ENCODE peak calls at places on chromosome 20, in nine cellular contexts. B, K, Y, X, F, M, P, D and W are unnamed samples.

GRCh38 chr20:62643521-62644043 is 1.3 kb downstream of the SLCO4A1 start:
- DNase-seq in P (no peak), M (no peak), X (no peak), Y (no peak), F (no peak), K (no peak), D (no peak), B (no peak), W (no peak)

GRCh38 chr20:25398363-25399037 is 7.9 kb upstream of the ABHD12 start:
- DNase-seq in K (no peak), B (no peak), Y (no peak), X (no peak), P (no peak), M (no peak), F (no peak), D (no peak), W (no peak)

GRCh38 chr20:17229256-17229655 is 2.4 kb downstream of the PCSK2 start:
- DNase-seq in M (no peak), D (no peak), K (no peak), B (no peak), F (no peak), Y (no peak), P (no peak), X (no peak), W (no peak)

GRCh38 chr20:51354769-51355319 is 187.7 kb downstream of the NFATC2 start:
- DNase-seq in D (no peak), P (no peak), X (no peak), Y (no peak), F (no peak), K (no peak), M (peak), B (no peak), W (peak)

GRCh38 chr20:53598140-53599038 is 4.8 kb upstream of the ZNF217 start:
- DNase-seq in F (no peak), B (no peak), K (no peak), X (no peak), P (no peak), Y (no peak), M (no peak), D (no peak), W (no peak)

GRCh38 chr20:47262365-47263013 is 94.0 kb downstream of the ZMYND8 start:
- DNase-seq in D (no peak), B (no peak), P (no peak), F (no peak), X (no peak), Y (peak), K (no peak), M (no peak), W (peak)

GRCh38 chr20:61576372-61576771 is 324.3 kb downstream of the CDH4 start:
- DNase-seq in X (no peak), D (no peak), K (no peak), B (no peak), M (no peak), Y (no peak), P (no peak), F (no peak), W (no peak)

GRCh38 chr20:63736893-63737689 is 627 bp downstream of the LIME1 start:
- DNase-seq in B (no peak), P (peak), X (no peak), F (no peak), Y (peak), M (no peak), K (no peak), D (no peak), W (no peak)

GRCh38 chr20:5596401-5597193 is 153.6 kb upstream of the SHLD1 start:
- DNase-seq in K (no peak), M (no peak), B (no peak), F (no peak), Y (no peak), X (no peak), D (no peak), P (no peak), W (no peak)
- H3K4me3 ChIP-seq in K (no peak), M (no peak), B (no peak), F (no peak), Y (no peak), X (no peak), D (no peak), P (no peak), W (no peak)

GRCh38 chr20:56689852-56690485 is 60.9 kb downstream of the TFAP2C start:
- DNase-seq in P (no peak), Y (no peak), K (no peak), B (no peak), D (no peak), F (no peak), M (no peak), X (no peak), W (peak)
- TF ChIP-seq CTCF in P (no peak), Y (no peak), K (no peak), B (no peak), D (no peak), F (no peak), M (no peak), X (no peak), W (no peak)

DNA sequence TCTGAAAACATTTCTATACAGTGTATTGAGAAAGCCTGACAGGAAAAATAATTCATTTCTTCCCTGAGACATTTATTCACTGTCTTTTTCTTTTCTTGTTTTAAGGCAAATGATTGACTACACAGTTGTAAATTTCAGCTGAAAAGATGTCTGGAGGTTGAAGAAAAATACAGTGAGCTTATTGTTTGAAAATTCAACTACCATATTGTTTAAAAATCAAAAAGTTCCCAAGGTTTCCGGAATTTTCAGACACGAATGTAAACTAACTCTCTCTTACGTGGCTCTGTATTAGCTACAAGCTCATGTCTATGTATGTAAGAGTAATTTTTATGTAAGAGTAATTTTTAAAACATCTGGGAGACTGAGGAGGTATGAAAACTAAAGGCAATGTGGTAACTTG is 1.5 kb downstream of the PTGIS start:
- DNase-seq in D (no peak), X (no peak), P (no peak), K (no peak), M (no peak), Y (no peak), B (no peak), F (no peak), W (no peak)
- H3K4me3 ChIP-seq in D (no peak), X (no peak), P (no peak), K (peak), M (no peak), Y (no peak), B (no peak), F (peak), W (peak)

DNA sequence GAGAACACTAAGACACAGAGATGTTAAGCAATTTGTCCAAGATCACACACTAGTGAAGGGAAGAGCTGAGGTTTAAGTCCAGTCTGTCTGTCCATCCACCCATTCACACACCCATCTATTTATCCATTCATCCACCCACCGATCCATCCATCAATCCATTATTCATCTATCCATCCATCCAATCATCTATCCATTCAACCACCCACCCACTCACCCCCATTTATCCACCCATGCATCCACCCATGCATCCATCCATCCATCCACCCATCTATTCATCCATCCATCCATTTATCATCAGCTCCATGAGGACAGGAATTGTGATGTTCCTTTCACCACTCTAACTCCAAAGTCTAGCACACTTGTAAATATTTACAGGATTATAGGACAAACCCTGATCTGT is 242.3 kb upstream of the PMEPA1 start:
- DNase-seq in X (no peak), B (no peak), Y (no peak), P (no peak), M (no peak), K (no peak), D (no peak), F (no peak), W (no peak)
- TF ChIP-seq CTCF in X (no peak), B (no peak), Y (no peak), P (no peak), M (no peak), K (no peak), D (no peak), F (no peak), W (no peak)

GRCh38 chr20:41316602-41317535 is 662 bp downstream of the ZHX3 start:
- DNase-seq in K (peak), Y (peak), M (peak), B (peak), P (peak), D (peak), X (no peak), F (peak), W (peak)

GRCh38 chr20:41318271-41318649 is 729 bp upstream of the ZHX3 start:
- DNase-seq in D (no peak), K (no peak), B (no peak), Y (no peak), F (no peak), M (no peak), X (no peak), P (no peak), W (no peak)

GRCh38 chr20:41317536-41318270 is at the start of gene ZHX3:
- DNase-seq in K (peak), X (peak), Y (peak), P (peak), M (peak), F (peak), B (peak), D (peak), W (peak)

GRCh38 chr20:41314386-41314785 is 3.1 kb downstream of the ZHX3 start:
- DNase-seq in D (no peak), Y (no peak), P (no peak), F (no peak), B (no peak), M (no peak), X (no peak), K (no peak), W (no peak)

GRCh38 chr20:41316009-41316408 is 1.5 kb downstream of the ZHX3 start:
- DNase-seq in X (no peak), P (no peak), Y (no peak), F (no peak), D (no peak), K (no peak), B (no peak), M (no peak), W (peak)
- H3K4me3 ChIP-seq in X (peak), P (no peak), Y (peak), F (peak), D (no peak), K (peak), B (no peak), M (no peak), W (peak)

DNA sequence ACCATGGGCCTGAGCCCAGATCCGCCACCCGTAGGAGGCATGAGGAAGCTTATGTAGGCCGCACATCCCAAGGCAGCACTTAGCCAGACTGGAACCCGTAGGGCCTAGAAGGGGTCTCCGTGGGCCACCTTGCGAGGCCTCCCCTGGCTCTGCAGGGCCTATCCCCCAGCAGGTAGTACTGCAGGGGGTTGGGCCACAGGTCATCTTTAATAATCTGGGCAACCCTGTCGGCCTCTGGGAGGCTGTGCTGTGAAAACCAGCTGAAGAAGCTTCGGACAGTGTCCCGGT is 18.5 kb downstream of the PLAGL2 start:
- DNase-seq in B (no peak), K (no peak), X (no peak), M (no peak), D (no peak), F (no peak), P (no peak), Y (no peak), W (no peak)
- TF ChIP-seq CTCF in B (no peak), K (no peak), X (no peak), M (no peak), D (no peak), F (no peak), P (no peak), Y (no peak), W (no peak)

GRCh38 chr20:4171538-4172116 is 156.3 kb upstream of the RNF24 start:
- DNase-seq in P (no peak), F (no peak), K (no peak), B (no peak), M (peak), X (no peak), Y (peak), D (no peak), W (no peak)
- H3K4me3 ChIP-seq in P (no peak), F (peak), K (peak), B (peak), M (peak), X (peak), Y (peak), D (no peak), W (peak)